ENCODE peak calls at places on chromosomes 13 and 19, in six cellular contexts. J is esophagus squamous epithelium, M is uterus, X is body of pancreas, W is heart right ventricle, Z is A673. H is an unnamed sample. For H3K4me1, the result is how much of the 10 kb centered on the place peaks cover.

GRCh38 chr19:54481326-54481930 is 8.3 kb upstream of the CDC42EP5 start:
- DNase-seq in Z (peak), J (no peak), M (no peak), X (no peak), W (peak), H (no peak)

GRCh38 chr13:94412870-94413269 is 66.6 kb downstream of the DCT start:
- DNase-seq in X (no peak), M (no peak), W (no peak), J (no peak), Z (no peak), H (no peak)

GRCh38 chr13:84870190-84870589 is 929.0 kb downstream of the SLITRK6 start:
- DNase-seq in W (no peak), X (no peak), M (no peak), Z (peak), J (no peak), H (no peak)

GRCh38 chr13:27151798-27152599 is 19.6 kb downstream of the USP12 start:
- DNase-seq in Z (no peak), M (no peak), W (no peak), J (no peak), X (no peak), H (no peak)

GRCh38 chr13:102707465-102707864 is 12.6 kb upstream of the METTL21C start:
- DNase-seq in Z (peak), J (no peak), M (no peak), X (no peak), W (no peak), H (no peak)

GRCh38 chr19:58372311-58373133 is 8.3 kb downstream of the ZNF837 start:
- DNase-seq in W (no peak), X (no peak), J (no peak), M (no peak), Z (no peak), H (no peak)

GRCh38 chr19:18349524-18350128 is 9.2 kb downstream of the PGPEP1 start:
- DNase-seq in X (peak), Z (peak), J (no peak), M (peak), W (peak), H (peak)

GRCh38 chr19:33390120-33390907 is 16.8 kb downstream of the CEBPG start:
- DNase-seq in Z (no peak), J (no peak), M (peak), X (no peak), W (peak), H (no peak)

GRCh38 chr13:100610399-100611347 is 22.1 kb upstream of the GGACT start:
- DNase-seq in W (no peak), X (no peak), J (no peak), Z (no peak), M (no peak), H (no peak)

GRCh38 chr19:8257052-8257443 is 47.9 kb downstream of the CERS4 start:
- DNase-seq in Z (peak), M (no peak), W (no peak), X (no peak), J (no peak), H (no peak)

GRCh38 chr13:110448230-110448629 is 113.3 kb downstream of the RAB20 start:
- DNase-seq in M (no peak), X (no peak), W (no peak), J (no peak), Z (no peak), H (no peak)

GRCh38 chr13:78595819-78596700 is 7.3 kb downstream of the POU4F1 start:
- DNase-seq in J (no peak), Z (peak), W (no peak), X (no peak), M (no peak), H (no peak)

GRCh38 chr13:99978781-99979452 is 2.7 kb upstream of the ZIC2 start:
- DNase-seq in W (no peak), X (no peak), Z (no peak), M (no peak), J (no peak), H (no peak)

GRCh38 chr19:41327076-41327475 is 17.1 kb downstream of the CCDC97 start:
- DNase-seq in W (no peak), J (no peak), M (no peak), Z (no peak), X (no peak), H (no peak)

GRCh38 chr19:57708641-57709354 is at the start of gene ZNF154:
- DNase-seq in M (no peak), W (peak), J (no peak), X (peak), Z (peak), H (no peak)

GRCh38 chr13:112079696-112080095 is 12.7 kb downstream of the SOX1 start:
- DNase-seq in W (no peak), J (no peak), X (no peak), M (no peak), Z (peak), H (no peak)

GRCh38 chr19:10554760-10555612 is 10.8 kb downstream of the KRI1 start:
- DNase-seq in Z (no peak), X (no peak), M (no peak), W (no peak), J (no peak), H (no peak)

GRCh38 chr19:23203841-23204344 is 46.3 kb downstream of the ZNF724 start:
- DNase-seq in J (no peak), Z (no peak), M (no peak), X (no peak), W (peak), H (no peak)

GRCh38 chr19:18340237-18340989 is at the start of gene PGPEP1:
- DNase-seq in X (peak), W (peak), Z (peak), J (no peak), M (peak), H (peak)

GRCh38 chr13:40984670-40985366 is 34.3 kb downstream of the ELF1 start:
- DNase-seq in M (no peak), X (no peak), Z (no peak), J (no peak), W (no peak), H (no peak)

GRCh38 chr19:46607441-46607841 is 6.3 kb downstream of the CALM3 start:
- DNase-seq in J (no peak), Z (no peak), M (no peak), W (no peak), X (no peak), H (no peak)

GRCh38 chr19:27753622-27754021 is 1459.3 kb downstream of the UQCRFS1 start:
- DNase-seq in Z (no peak), M (no peak), J (no peak), X (no peak), W (no peak), H (no peak)

GRCh38 chr13:31982540-31982939 is 49.0 kb upstream of the FRY start:
- DNase-seq in M (no peak), Z (peak), J (no peak), X (peak), W (peak), H (peak)

GRCh38 chr13:80048802-80049201 is 292.1 kb downstream of the SPRY2 start:
- DNase-seq in X (peak), Z (peak), J (peak), M (peak), W (peak), H (peak)

GRCh38 chr19:48746738-48747575 is at the start of gene IZUMO1:
- DNase-seq in Z (peak), W (peak), J (no peak), M (peak), X (peak), H (peak)

GRCh38 chr13:59680429-59681024 is 483.2 kb downstream of the DIAPH3 start:
- DNase-seq in W (no peak), M (no peak), J (no peak), X (no peak), Z (peak), H (no peak)

GRCh38 chr13:80010286-80010831 is 330.6 kb downstream of the SPRY2 start:
- DNase-seq in J (no peak), W (no peak), X (no peak), Z (no peak), M (no peak), H (no peak)

GRCh38 chr13:19860884-19861655 is 2.4 kb downstream of the ZMYM5 start:
- DNase-seq in Z (peak), W (no peak), J (no peak), M (no peak), X (no peak), H (no peak)

GRCh38 chr13:114269281-114269770 is 12.1 kb upstream of the UPF3A start:
- DNase-seq in W (no peak), M (no peak), Z (no peak), J (no peak), X (no peak), H (no peak)

GRCh38 chr13:30125422-30126073 is 181.8 kb downstream of the KATNAL1 start:
- DNase-seq in J (no peak), M (peak), X (no peak), Z (no peak), W (no peak), H (no peak)

GRCh38 chr13:38814331-38814730 is 127.5 kb downstream of the FREM2 start:
- DNase-seq in W (no peak), X (no peak), J (no peak), Z (no peak), M (no peak), H (peak)

GRCh38 chr13:102117175-102117830 is 284.5 kb downstream of the FGF14 start:
- DNase-seq in J (no peak), M (no peak), X (no peak), Z (no peak), W (no peak), H (no peak)

GRCh38 chr19:38682872-38683392 is 35.5 kb downstream of the ACTN4 start:
- DNase-seq in X (no peak), M (no peak), J (no peak), W (no peak), Z (no peak), H (no peak)
- H3K4me1 ChIP-seq in X (half or more), M (under half), J (half or more), W (half or more), Z (under half), H (half or more)

GRCh38 chr19:16593181-16593580 is 21.0 kb upstream of the SLC35E1 start:
- DNase-seq in Z (no peak), X (no peak), W (no peak), M (no peak), J (no peak), H (peak)

GRCh38 chr19:16591803-16592556 is 19.8 kb upstream of the SLC35E1 start:
- DNase-seq in W (no peak), X (no peak), M (no peak), Z (no peak), J (no peak), H (no peak)

GRCh38 chr19:16594681-16595091 is 22.5 kb upstream of the SLC35E1 start:
- DNase-seq in J (no peak), W (no peak), M (no peak), X (no peak), Z (no peak), H (no peak)

GRCh38 chr19:16595097-16595496 is 22.9 kb upstream of the SLC35E1 start:
- DNase-seq in Z (no peak), X (no peak), M (no peak), W (no peak), J (no peak), H (no peak)

GRCh38 chr19:16594131-16594586 is 21.9 kb upstream of the SLC35E1 start:
- DNase-seq in W (no peak), Z (no peak), J (no peak), M (no peak), X (no peak), H (peak)
- H3K4me3 ChIP-seq in W (no peak), Z (no peak), J (no peak), M (no peak), X (no peak), H (no peak)

GRCh38 chr19:13007292-13008045 is 12.2 kb downstream of the NFIX start:
- DNase-seq in M (peak), X (peak), J (no peak), W (peak), Z (no peak), H (peak)

GRCh38 chr19:13005253-13005652 is 10.0 kb downstream of the NFIX start:
- DNase-seq in J (no peak), Z (no peak), W (no peak), X (no peak), M (no peak), H (no peak)

GRCh38 chr19:13004273-13004672 is 9.0 kb downstream of the NFIX start:
- DNase-seq in W (no peak), M (no peak), Z (no peak), J (no peak), X (no peak), H (peak)

GRCh38 chr19:13006431-13007281 is 11.4 kb downstream of the NFIX start:
- DNase-seq in W (no peak), Z (no peak), X (no peak), M (peak), J (no peak), H (peak)

DNA sequence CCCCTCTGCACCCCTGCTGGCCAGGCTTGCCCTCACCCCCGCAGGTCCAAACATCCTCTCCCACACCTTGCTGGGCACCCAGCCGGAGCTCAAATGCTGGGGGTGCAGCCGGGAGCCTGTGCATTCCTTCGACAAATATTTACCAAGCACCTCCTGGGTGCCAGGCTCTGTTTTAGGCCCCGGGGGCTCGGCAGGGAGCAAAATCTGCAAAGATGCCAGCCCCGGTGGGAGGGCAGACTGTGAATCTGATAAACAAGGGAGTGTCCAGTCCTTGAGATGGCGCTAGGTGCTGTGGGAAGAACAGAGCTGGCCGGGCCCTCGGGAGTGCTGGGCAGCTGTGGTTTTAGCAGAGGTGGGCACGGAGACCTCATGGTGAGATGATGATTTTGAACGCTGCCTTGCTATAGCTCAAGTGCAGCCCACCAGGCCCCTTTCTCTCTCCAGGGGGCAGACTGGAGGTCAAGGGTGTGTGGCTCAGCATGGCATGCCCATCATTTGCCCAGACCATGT is 10.6 kb downstream of the NFIX start:
- DNase-seq in W (no peak), J (no peak), Z (no peak), M (no peak), X (no peak), H (peak)
- TF ChIP-seq CTCF in W (no peak), J (no peak), Z (no peak), M (no peak), X (no peak), H (no peak)

GRCh38 chr13:33676700-33677048 is 141.3 kb upstream of the RFC3 start:
- DNase-seq in M (peak), Z (peak), W (peak), J (no peak), X (peak), H (peak)
- H3K4me1 ChIP-seq in M (under half), Z (under half), W (under half), J (under half), X (under half), H (under half)

DNA sequence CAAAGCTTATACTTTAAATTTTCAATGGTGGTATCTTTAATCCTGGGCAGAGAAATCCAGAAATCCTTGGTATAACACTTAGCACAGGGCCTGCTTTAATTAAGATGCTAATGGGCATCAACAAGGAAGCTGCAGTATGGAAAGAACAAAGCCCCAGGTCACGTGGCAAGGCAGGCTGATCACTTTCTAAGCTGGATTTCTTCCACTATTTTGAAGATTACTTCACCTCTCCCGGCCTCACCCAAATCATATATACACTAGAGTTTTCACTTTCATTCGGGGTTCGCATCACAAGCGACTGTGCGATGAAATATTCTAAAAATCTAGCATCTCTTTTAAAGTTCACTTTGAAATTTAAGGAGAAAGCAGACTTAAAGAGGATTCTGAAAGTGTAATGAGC is 71.8 kb downstream of the STARD13 start:
- DNase-seq in Z (peak), W (no peak), M (no peak), X (no peak), J (no peak), H (no peak)
- H3K4me3 ChIP-seq in Z (no peak), W (no peak), M (no peak), X (no peak), J (peak), H (no peak)

GRCh38 chr13:36883829-36884228 is 36.2 kb downstream of the SMAD9 start:
- DNase-seq in W (no peak), Z (no peak), M (no peak), X (no peak), J (no peak), H (no peak)
- TF ChIP-seq CTCF in W (no peak), Z (no peak), M (no peak), X (no peak), J (no peak), H (no peak)

GRCh38 chr19:2032296-2032941 is 16.9 kb upstream of the BTBD2 start:
- DNase-seq in Z (peak), W (peak), M (peak), X (peak), J (peak), H (peak)
- H3K4me1 ChIP-seq in Z (under half), W (under half), M (under half), X (under half), J (under half), H (under half)

DNA sequence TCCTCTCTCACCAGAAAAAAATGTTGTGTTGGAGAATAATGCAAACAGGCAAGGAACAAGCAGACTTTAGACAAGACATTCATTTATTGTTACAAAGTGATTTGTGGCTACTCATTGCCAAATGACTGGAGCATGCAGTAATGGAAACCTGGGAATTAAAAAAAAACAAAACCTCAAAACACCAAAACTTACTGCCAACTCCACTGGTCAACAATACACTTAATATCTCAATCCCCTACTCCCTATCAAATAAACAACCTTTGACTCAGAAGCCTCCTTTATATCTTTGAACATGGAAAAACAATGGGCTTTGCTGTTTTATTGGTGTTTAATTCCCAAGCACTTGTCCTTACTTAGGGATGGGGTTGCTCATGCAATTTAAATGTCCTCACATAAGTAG is 112.8 kb downstream of the POSTN start:
- DNase-seq in Z (no peak), J (no peak), M (no peak), X (no peak), W (no peak), H (no peak)
- H3K4me3 ChIP-seq in Z (no peak), J (no peak), M (no peak), X (no peak), W (no peak), H (no peak)

DNA sequence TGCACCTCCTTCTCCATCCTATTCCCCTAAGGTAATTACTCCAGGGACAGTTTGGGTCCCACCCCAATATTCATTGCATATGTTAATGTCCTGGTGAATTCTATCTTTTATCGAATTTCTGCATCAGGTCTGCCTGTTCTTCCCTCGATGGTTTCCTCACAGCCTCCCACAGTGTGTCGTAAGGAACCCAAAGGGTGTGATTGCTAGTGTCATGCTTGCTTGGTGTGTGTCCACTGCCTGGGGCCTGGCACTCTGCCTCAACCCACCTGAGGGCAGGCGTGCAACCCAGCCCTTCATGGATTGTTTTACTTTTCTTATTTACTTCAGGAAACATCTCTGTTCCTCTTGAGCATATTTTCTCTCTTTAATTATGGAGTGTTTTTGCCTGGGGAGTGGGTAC is 60.2 kb upstream of the CYSLTR2 start:
- DNase-seq in W (no peak), J (no peak), X (no peak), Z (no peak), M (no peak), H (no peak)
- TF ChIP-seq CTCF in W (no peak), J (no peak), X (no peak), Z (no peak), M (no peak), H (no peak)

H was measured in mucosa of descending colon.